ENCODE peak calls at places on chromosomes 3 and 15, in four cellular contexts. Z, B, Y and L are unnamed samples.

GRCh38 chr15:69673236-69673881 is 220.7 kb downstream of the RPLP1 start:
- DNase-seq in Z (no peak), B (no peak), Y (no peak), L (no peak)

GRCh38 chr15:80590772-80591355 is 104.2 kb upstream of the ABHD17C start:
- DNase-seq in Z (no peak), B (no peak), Y (no peak), L (no peak)

GRCh38 chr3:43869491-43869890 is 178.8 kb downstream of the ABHD5 start:
- DNase-seq in Z (no peak), B (no peak), Y (no peak), L (no peak)

GRCh38 chr3:111610612-111611054 is 15.5 kb upstream of the ZBED2 start:
- DNase-seq in Z (no peak), B (no peak), Y (no peak), L (no peak)

GRCh38 chr15:57298843-57299550 is 77.3 kb upstream of the CGNL1 start:
- DNase-seq in Z (no peak), B (no peak), Y (no peak), L (no peak)

GRCh38 chr3:195543642-195544536 is 764 bp upstream of the PPP1R2 start:
- DNase-seq in Z (no peak), B (peak; percentile 56), Y (no peak), L (no peak)

GRCh38 chr3:117681619-117682018 is 972.0 kb downstream of the TUSC7 start:
- DNase-seq in Z (peak; percentile 76), B (no peak), Y (peak; percentile 94), L (no peak)

GRCh38 chr3:186909078-186909853 is 21.1 kb upstream of the ST6GAL1 start:
- DNase-seq in Z (no peak), B (no peak), Y (no peak), L (no peak)

GRCh38 chr15:100189319-100189718 is 152.5 kb downstream of the ADAMTS17 start:
- DNase-seq in Z (no peak), B (no peak), Y (no peak), L (no peak)

GRCh38 chr3:169112153-169112892 is 551.2 kb downstream of the MECOM start:
- DNase-seq in Z (peak; percentile 73), B (no peak), Y (peak; percentile 96), L (no peak)
- TF ChIP-seq CTCF in Z (no peak), B (no peak), Y (no peak), L (no peak)

GRCh38 chr3:63609834-63610233 is 42.6 kb upstream of the SNTN start:
- DNase-seq in Z (no peak), B (no peak), Y (no peak), L (no peak)
- TF ChIP-seq CTCF in Z (no peak), B (no peak), Y (no peak), L (no peak)

GRCh38 chr3:53195602-53196574 is 34.9 kb downstream of the PRKCD start:
- DNase-seq in Z (no peak), B (peak; percentile 80), Y (no peak), L (peak; percentile 75)

GRCh38 chr3:53198256-53198977 is 37.4 kb downstream of the PRKCD start:
- DNase-seq in Z (no peak), B (no peak), Y (no peak), L (no peak)

GRCh38 chr3:53198996-53199395 is 38.0 kb downstream of the PRKCD start:
- DNase-seq in Z (no peak), B (no peak), Y (no peak), L (no peak)

GRCh38 chr3:53195066-53195450 is 34.0 kb downstream of the PRKCD start:
- DNase-seq in Z (no peak), B (no peak), Y (no peak), L (no peak)

DNA sequence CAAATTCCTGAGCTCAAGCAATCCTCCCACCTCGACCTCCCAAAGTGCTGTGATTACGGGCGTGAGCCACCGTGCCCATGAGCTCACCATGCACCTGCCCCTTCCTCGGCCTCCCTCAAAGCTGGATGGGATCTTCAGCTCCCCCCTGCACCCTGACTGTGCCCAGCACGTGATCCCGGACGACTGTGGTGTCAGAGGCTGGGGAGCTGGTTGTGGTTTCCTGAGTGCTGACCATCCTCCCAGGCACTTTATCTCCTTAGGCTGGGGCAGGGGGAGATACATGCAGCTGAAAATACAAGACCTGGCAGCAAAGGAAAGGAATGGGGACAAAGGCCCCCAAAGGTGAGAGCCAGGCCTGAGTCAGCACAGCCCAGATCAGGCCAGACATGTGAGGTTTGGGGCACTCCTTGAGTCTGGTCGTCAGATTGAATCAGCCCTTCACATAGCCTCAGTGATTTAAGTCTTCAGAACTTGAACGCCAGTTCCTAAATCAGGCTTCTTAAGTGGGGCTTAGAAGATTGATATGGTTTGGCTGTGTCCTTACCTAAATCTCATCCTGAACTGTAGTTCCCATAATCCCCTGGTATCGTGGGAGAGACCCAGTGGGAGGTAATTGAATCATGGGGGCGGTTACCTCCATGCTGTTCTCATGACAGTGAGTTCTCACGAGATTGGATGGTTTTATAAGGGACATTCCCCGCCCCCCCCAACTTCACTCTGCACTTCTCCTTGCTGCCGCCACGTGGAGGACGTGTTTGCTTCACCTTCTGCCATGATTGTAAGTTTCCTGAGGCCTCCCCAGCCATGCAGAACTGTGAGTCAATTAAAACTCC is 35.8 kb downstream of the PRKCD start:
- DNase-seq in Z (no peak), B (no peak), Y (peak; percentile 39), L (no peak)
- TF ChIP-seq CTCF in Z (no peak), B (no peak), Y (no peak), L (no peak)

DNA sequence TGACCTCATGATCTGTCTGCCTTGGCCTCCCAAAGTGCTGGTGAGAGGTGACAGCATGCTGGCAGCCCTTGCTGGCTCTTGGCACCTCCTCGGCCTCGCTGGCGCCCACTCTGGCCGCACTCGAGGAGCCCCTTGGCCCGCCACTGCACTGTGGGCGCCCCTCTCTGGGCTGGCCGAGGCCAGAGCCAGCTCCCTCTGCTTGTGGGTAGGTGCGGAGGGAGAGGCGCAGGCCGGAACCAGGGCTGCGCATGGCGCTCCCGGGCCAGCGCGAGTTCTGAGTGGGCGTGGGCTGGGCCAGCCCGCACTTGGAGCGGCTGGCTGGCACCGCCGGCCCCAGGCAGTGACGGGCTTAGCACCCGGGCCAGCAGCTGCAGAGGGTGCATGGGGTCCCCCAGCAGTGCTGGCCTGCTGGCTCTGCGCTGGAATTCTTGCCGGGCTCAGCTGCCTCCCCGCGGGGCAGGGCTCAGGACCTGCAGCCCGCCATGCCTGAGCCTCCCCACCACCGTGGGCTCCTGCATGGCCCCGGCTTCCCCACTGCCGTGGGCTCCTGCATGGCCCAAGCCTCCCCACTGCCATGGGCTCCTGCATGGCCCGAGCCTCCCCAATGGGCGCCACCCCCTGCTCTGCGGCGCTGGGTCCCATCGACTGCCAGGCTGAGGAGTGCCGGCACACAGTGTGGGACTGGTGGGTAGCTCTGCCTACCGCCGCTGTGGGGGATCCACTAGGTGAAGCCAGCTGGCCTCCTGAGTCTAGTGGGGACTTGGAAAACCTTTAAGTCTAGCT is 76.4 kb upstream of the OSBPL11 start:
- DNase-seq in Z (no peak), B (no peak), Y (no peak), L (no peak)
- TF ChIP-seq CTCF in Z (no peak), B (no peak), Y (no peak), L (no peak)

GRCh38 chr3:99751649-99752048 is 66.0 kb upstream of the CMSS1 start:
- DNase-seq in Z (peak; percentile 70), B (no peak), Y (peak; percentile 91), L (no peak)

GRCh38 chr3:99753268-99753975 is 64.2 kb upstream of the CMSS1 start:
- DNase-seq in Z (peak; percentile 63), B (peak; percentile 42), Y (peak; percentile 74), L (peak; percentile 26)

GRCh38 chr3:99747915-99748314 is 69.7 kb upstream of the CMSS1 start:
- DNase-seq in Z (peak; percentile 62), B (no peak), Y (peak; percentile 45), L (no peak)
- TF ChIP-seq CTCF in Z (peak; percentile 75), B (no peak), Y (peak; percentile 38), L (peak; percentile 21)

DNA sequence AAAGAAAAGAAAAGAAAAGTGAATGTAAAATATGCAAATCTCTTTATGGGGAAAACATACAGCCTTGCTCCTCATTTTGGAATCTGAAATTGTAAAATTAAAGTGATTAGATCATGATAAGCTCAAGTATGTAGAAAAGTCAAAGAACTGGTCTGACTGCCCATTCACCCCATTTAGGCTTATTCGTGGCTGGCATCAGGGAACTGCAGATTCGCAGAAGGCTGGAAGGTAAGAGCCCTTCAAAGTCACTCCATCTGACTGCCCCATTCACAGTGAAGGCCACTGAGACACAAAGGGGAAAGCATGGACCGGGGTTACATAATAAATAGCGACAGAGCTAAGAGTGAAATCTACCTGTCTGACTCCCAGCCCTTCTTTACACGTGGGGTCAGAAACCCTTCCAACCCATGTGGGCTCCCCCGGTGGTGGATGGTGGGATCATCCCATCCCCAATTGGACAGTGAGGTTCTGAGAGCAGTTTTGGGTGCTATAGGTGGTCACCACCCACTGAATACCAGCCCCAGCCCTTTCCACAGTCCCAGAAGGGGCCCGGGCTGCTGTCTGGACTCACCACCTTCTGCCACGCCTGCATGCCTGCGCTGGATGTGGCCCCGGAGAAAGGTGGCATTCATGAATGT is 18.1 kb downstream of the DZIP1L start:
- DNase-seq in Z (no peak), B (no peak), Y (no peak), L (no peak)
- TF ChIP-seq CTCF in Z (peak; percentile 68), B (peak; percentile 33), Y (peak; percentile 36), L (peak; percentile 55)

DNA sequence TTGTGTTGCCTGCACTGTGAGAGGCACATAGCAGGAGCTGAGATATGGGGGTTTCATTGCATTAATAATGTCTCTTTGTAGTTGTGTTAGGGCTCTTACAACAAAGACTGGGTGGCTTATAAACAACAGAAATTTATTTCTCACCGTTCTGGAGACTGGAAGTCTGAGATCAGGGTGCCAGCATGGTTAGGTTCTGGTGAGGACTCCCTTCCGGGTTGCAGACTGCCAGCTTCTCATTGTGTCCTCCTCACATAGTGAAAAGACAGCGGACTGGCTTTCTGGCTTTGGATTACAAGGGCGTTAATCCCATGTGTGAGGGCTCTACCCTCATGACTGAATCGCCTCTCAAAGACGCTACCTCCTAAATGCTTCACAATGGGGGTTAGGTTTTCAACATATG is 20.6 kb downstream of the TMEM108 start:
- DNase-seq in Z (no peak), B (no peak), Y (no peak), L (no peak)
- TF ChIP-seq CTCF in Z (no peak), B (no peak), Y (no peak), L (no peak)

DNA sequence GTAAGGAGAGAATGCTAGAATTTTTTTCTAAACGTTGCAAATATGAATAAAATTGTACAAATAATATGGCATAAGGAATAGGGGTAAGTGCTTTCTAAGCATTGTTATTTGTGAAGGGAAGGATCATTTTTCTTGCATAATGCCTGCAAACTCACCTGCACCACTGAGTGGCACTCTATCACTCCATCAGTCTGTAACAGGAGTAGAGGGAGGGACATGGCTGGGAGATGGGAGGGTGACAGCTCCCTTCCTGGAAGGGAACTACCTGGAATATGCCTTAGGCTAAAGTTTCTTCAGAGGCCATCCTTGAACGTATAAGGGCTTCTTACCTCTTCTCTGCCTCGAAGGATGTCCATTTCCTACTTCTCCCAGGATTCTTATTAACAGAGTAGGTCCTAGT is 3.0 kb downstream of the NAALADL2 start:
- DNase-seq in Z (no peak), B (no peak), Y (no peak), L (no peak)
- TF ChIP-seq CTCF in Z (peak; percentile 17), B (no peak), Y (no peak), L (no peak)